ENCODE peak calls at places on chromosomes 16 and 17, in eight cellular contexts. X is transverse colon; J is IMR-90; P is CD4-positive, CD25-positive, alpha-beta regulatory T cell; D is PC-9; Q is mammary epithelial cell; C is K562; Y is CD4-positive, alpha-beta T cell. V is an unnamed sample.

GRCh38 chr17:62617894-62618472 is 9.5 kb upstream of the MRC2 start:
- DNase-seq in X (no peak), J (peak; percentile 41), P (no peak), D (no peak), Q (no peak), C (no peak), Y (no peak), V (no peak)

GRCh38 chr16:75110637-75111513 is 5.7 kb downstream of the LDHD start:
- DNase-seq in X (peak; percentile 94), J (peak; percentile 89), P (peak; percentile 80), D (peak; percentile 84), Q (peak; percentile 80), C (peak; percentile 89), Y (peak; percentile 86), V (peak; percentile 92)

GRCh38 chr16:31409433-31409832 is 16.3 kb downstream of the ITGAD start:
- DNase-seq in X (no peak), J (peak; percentile 66), P (no peak), D (peak; percentile 18), Q (peak; percentile 13), C (no peak), Y (no peak), V (no peak)

GRCh38 chr17:51029568-51030463 is 90.9 kb downstream of the SPAG9 start:
- DNase-seq in X (no peak), J (peak; percentile 54), P (peak; percentile 75), D (no peak), Q (no peak), C (no peak), Y (no peak), V (no peak)

GRCh38 chr17:51238253-51238887 is 21.5 kb downstream of the MBTD1 start:
- DNase-seq in X (no peak), J (no peak), P (no peak), D (no peak), Q (no peak), C (no peak), Y (no peak), V (no peak)

GRCh38 chr17:60039509-60040442 is 38.9 kb downstream of the HEATR6 start:
- DNase-seq in X (no peak), J (no peak), P (no peak), D (no peak), Q (no peak), C (peak; percentile 45), Y (no peak), V (no peak)

GRCh38 chr17:75632863-75633483 is at the start of gene SMIM5:
- DNase-seq in X (peak; percentile 90), J (peak; percentile 83), P (peak; percentile 78), D (peak; percentile 85), Q (peak; percentile 71), C (peak; percentile 89), Y (peak; percentile 87), V (peak; percentile 93)

GRCh38 chr16:7304257-7304656 is 28.4 kb upstream of the RBFOX1 start:
- DNase-seq in X (no peak), J (no peak), P (no peak), D (no peak), Q (no peak), C (no peak), Y (no peak), V (no peak)

GRCh38 chr16:17305694-17306093 is 165.1 kb downstream of the XYLT1 start:
- DNase-seq in X (no peak), J (no peak), P (peak; percentile 11), D (no peak), Q (no peak), C (no peak), Y (no peak), V (no peak)

GRCh38 chr17:80065478-80066170 is 29.2 kb downstream of the CCDC40 start:
- DNase-seq in X (no peak), J (no peak), P (no peak), D (no peak), Q (no peak), C (no peak), Y (no peak), V (no peak)

GRCh38 chr17:16920628-16921020 is 51.3 kb downstream of the TNFRSF13B start:
- DNase-seq in X (peak; percentile 2), J (no peak), P (no peak), D (no peak), Q (no peak), C (no peak), Y (peak; percentile 21), V (peak; percentile 42)

GRCh38 chr16:53775106-53775820 is 71.3 kb downstream of the FTO start:
- DNase-seq in X (no peak), J (no peak), P (no peak), D (no peak), Q (no peak), C (no peak), Y (no peak), V (no peak)

GRCh38 chr16:5479925-5480324 is 382.3 kb upstream of the EEF2KMT start:
- DNase-seq in X (no peak), J (no peak), P (no peak), D (no peak), Q (no peak), C (no peak), Y (no peak), V (no peak)

GRCh38 chr17:249236-249993 is 68.0 kb upstream of the DOC2B start:
- DNase-seq in X (peak; percentile 1), J (no peak), P (no peak), D (no peak), Q (no peak), C (no peak), Y (no peak), V (peak; percentile 71)

GRCh38 chr17:60819447-60820130 is 141.9 kb downstream of the BCAS3 start:
- DNase-seq in X (no peak), J (no peak), P (no peak), D (no peak), Q (no peak), C (no peak), Y (no peak), V (no peak)

GRCh38 chr16:48687421-48688038 is 77.5 kb upstream of the N4BP1 start:
- DNase-seq in X (peak; percentile 18), J (peak; percentile 67), P (peak; percentile 2), D (peak; percentile 48), Q (peak; percentile 60), C (peak; percentile 74), Y (no peak), V (no peak)

GRCh38 chr17:81193470-81194224 is 27.6 kb upstream of the AATK start:
- DNase-seq in X (no peak), J (no peak), P (no peak), D (no peak), Q (no peak), C (peak; percentile 73), Y (no peak), V (no peak)

GRCh38 chr17:34542700-34543336 is 36.6 kb upstream of the TMEM132E start:
- DNase-seq in X (peak; percentile 25), J (no peak), P (peak; percentile 35), D (peak; percentile 5), Q (no peak), C (peak; percentile 79), Y (peak; percentile 55), V (no peak)

GRCh38 chr17:27569257-27569722 is 61.7 kb upstream of the LGALS9 start:
- DNase-seq in X (no peak), J (peak; percentile 34), P (no peak), D (peak; percentile 44), Q (no peak), C (peak; percentile 91), Y (no peak), V (no peak)

GRCh38 chr17:32007463-32008298 is 498 bp downstream of the LRRC37B start:
- DNase-seq in X (peak; percentile 28), J (peak; percentile 19), P (peak; percentile 36), D (peak; percentile 6), Q (peak; percentile 27), C (peak; percentile 58), Y (peak; percentile 51), V (peak; percentile 60)

GRCh38 chr16:85921026-85921425 is 22.1 kb downstream of the IRF8 start:
- DNase-seq in X (no peak), J (no peak), P (no peak), D (no peak), Q (no peak), C (no peak), Y (no peak), V (no peak)
- H3K27me3 ChIP-seq in X (no peaks in the 10 kb centered on the region), J (peaks cover 30% of the 10 kb centered on the region), P (no peaks in the 10 kb centered on the region), D (peaks cover 100% of the 10 kb centered on the region), Q (no peaks in the 10 kb centered on the region), C (peaks cover 69% of the 10 kb centered on the region), Y (no peaks in the 10 kb centered on the region), V (no peaks in the 10 kb centered on the region)

GRCh38 chr16:69852815-69853214 is 90.7 kb downstream of the WWP2 start:
- DNase-seq in X (no peak), J (no peak), P (no peak), D (no peak), Q (no peak), C (no peak), Y (no peak), V (no peak)
- H3K27ac ChIP-seq in X (no peak overlapping the region), J (no peak overlapping the region), P (no peak overlapping the region), D (no peak overlapping the region), Q (no peak overlapping the region), C (no peak overlapping the region), Y (no peak overlapping the region), V (no peak overlapping the region)

DNA sequence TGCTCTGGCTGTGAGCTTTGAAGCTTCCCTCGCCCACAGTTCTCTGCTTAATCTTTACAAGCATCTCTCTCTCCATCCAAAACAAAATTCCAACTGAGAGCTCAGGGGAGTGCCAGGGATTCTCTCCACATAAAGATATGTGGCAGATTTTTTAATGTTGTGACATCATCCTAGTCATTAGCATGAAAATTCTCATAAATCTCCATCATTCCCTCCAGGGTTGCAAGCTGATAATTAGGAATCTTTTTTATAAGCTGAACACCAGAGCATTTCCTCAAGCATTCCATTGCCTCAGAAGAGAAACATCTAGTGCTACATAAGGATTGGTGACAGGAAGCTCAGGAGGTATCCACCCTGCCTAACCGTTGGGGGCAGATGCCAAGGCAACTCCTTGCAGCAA is 82.4 kb upstream of the DNAH9 start:
- DNase-seq in X (no peak), J (no peak), P (no peak), D (no peak), Q (no peak), C (no peak), Y (no peak), V (no peak)
- H3K27me3 ChIP-seq in X (no peaks in the 10 kb centered on the region), J (no peaks in the 10 kb centered on the region), P (no peaks in the 10 kb centered on the region), D (no peaks in the 10 kb centered on the region), Q (no peaks in the 10 kb centered on the region), C (no peaks in the 10 kb centered on the region), Y (no peaks in the 10 kb centered on the region), V (no peaks in the 10 kb centered on the region)

GRCh38 chr17:10072086-10072485 is 126.3 kb downstream of the GAS7 start:
- DNase-seq in X (no peak), J (no peak), P (no peak), D (no peak), Q (no peak), C (no peak), Y (no peak), V (no peak)
- H3K27ac ChIP-seq in X (no peak overlapping the region), J (no peak overlapping the region), P (no peak overlapping the region), D (no peak overlapping the region), Q (no peak overlapping the region), C (no peak overlapping the region), Y (no peak overlapping the region), V (no peak overlapping the region)

V was measured in upper lobe of right lung.